ENCODE peak calls at places on chromosomes 7 and 10, in five cellular contexts. R, C, I, K and S are unnamed samples.

GRCh38 chr7:81692146-81692905 is 77.5 kb downstream of the HGF start:
- DNase-seq in R (no peak), C (no peak), I (no peak), K (peak), S (no peak)

GRCh38 chr10:72087392-72087968 is 871 bp downstream of the SPOCK2 start:
- DNase-seq in R (no peak), C (no peak), I (no peak), K (no peak), S (peak)

GRCh38 chr10:4982764-4983226 is 19.6 kb downstream of the AKR1C1 start:
- DNase-seq in R (no peak), C (no peak), I (no peak), K (no peak), S (no peak)

GRCh38 chr10:121510201-121510771 is 88.0 kb downstream of the FGFR2 start:
- DNase-seq in R (no peak), C (no peak), I (no peak), K (no peak), S (no peak)

GRCh38 chr10:34249634-34250033 is 565.5 kb downstream of the PARD3 start:
- DNase-seq in R (no peak), C (no peak), I (no peak), K (no peak), S (no peak)

GRCh38 chr7:112381311-112382091 is 68.8 kb upstream of the IFRD1 start:
- DNase-seq in R (no peak), C (no peak), I (no peak), K (no peak), S (no peak)

GRCh38 chr10:3107426-3107961 is 40.1 kb downstream of the PFKP start:
- DNase-seq in R (no peak), C (no peak), I (peak), K (no peak), S (no peak)

GRCh38 chr7:37065779-37066271 is 341.5 kb upstream of the AOAH start:
- DNase-seq in R (peak), C (no peak), I (no peak), K (no peak), S (no peak)

GRCh38 chr10:132452216-132452650 is 55.2 kb downstream of the PWWP2B start:
- DNase-seq in R (no peak), C (no peak), I (no peak), K (no peak), S (peak)

GRCh38 chr10:29874604-29875269 is 184.6 kb downstream of the JCAD start:
- DNase-seq in R (peak), C (no peak), I (no peak), K (no peak), S (no peak)

GRCh38 chr7:4661871-4662270 is 20.2 kb upstream of the FOXK1 start:
- DNase-seq in R (peak), C (no peak), I (peak), K (no peak), S (no peak)

GRCh38 chr7:101581891-101582290 is 47.2 kb downstream of the MYL10 start:
- DNase-seq in R (no peak), C (no peak), I (no peak), K (no peak), S (no peak)

DNA sequence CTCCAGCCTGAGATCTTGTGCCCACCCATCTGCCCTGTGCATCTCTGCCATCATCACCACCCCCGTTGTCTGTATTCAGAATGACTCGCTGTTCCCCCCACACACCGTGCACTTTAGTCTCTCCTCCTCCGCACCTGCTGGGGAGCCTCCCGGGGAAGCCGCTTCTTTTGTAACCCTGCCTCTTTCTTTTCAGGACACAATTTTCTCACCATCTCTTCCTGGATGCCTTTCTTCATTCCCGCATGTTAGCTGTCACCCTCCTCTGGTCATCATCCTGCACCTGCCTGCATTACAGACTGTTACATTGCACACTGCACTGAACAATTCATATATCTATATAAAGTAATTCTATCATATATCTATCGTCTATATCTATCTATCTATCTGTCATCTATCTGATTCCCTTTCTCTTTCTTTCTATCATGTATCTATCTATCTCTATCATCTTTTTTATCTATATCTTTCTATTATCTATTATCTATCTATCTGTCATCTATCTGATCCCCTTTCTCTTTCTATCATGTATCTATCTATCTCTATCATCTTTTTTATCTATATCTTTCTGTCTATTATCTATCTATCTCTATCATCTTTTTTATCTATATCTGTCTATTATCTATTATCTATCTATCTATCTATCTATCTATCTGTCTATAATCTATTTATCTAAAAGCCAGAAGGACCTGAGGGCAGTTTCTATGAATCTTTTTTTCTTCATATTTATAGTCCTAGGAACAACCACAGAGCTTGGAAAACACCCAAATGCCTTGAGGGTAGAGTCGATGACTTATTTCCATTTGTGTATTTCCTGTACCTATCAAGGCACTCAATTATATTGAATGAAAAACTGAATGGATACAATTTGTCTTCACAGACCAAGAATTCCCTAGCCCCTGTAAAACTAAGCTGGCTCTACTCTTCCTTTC is 642.5 kb downstream of the ACTR3B start:
- DNase-seq in R (no peak), C (no peak), I (no peak), K (no peak), S (no peak)
- TF ChIP-seq POLR2AphosphoS5 in R (no peak), C (no peak), I (no peak), K (no peak), S (no peak)

DNA sequence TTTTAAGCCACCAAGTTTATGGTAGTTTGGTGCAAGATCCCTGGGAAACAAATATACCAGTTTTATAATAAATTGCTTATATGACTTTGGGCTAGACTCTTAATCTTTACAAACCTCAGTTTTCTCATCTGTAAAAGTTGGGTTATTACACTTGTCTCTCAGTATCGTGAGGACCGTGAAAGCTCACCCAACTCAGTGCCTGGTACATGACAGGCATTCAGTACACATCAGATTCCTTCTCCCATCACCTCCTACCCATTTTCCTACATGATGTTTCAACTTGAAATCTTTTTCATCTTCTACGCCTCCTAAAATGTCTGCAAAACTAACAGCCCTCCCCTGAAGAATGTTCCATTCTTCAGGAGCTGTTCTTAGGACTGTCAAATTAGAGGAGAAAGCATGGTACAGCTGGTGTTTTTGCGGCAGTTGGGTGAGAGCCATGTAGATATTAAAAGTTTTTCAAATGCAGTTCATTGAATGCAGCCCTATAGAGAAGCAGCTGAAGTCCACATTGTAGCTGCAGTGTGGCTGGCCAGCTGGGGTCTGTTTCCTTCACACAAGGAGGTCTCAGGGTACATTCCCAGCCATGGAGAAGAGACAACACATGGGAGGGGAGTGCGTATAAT is 812.8 kb downstream of the LRMDA start:
- DNase-seq in R (no peak), C (no peak), I (no peak), K (no peak), S (no peak)
- TF ChIP-seq POLR2AphosphoS5 in R (no peak), C (no peak), I (peak), K (no peak), S (no peak)

GRCh38 chr10:43408710-43409384 is at the start of gene HNRNPF:
- DNase-seq in R (peak), C (peak), I (peak), K (peak), S (peak)

GRCh38 chr10:43409385-43410109 is 561 bp upstream of the HNRNPF start:
- DNase-seq in R (peak), C (no peak), I (no peak), K (no peak), S (peak)

GRCh38 chr10:43407576-43408330 is 1.2 kb downstream of the HNRNPF start:
- DNase-seq in R (peak), C (peak), I (peak), K (peak), S (peak)

GRCh38 chr10:43407148-43407575 is 1.8 kb downstream of the HNRNPF start:
- DNase-seq in R (peak), C (no peak), I (peak), K (no peak), S (peak)

GRCh38 chr10:43408331-43408709 is 666 bp downstream of the HNRNPF start:
- DNase-seq in R (peak), C (no peak), I (no peak), K (no peak), S (no peak)
- TF ChIP-seq POLR2AphosphoS5 in R (no peak), C (no peak), I (no peak), K (no peak), S (no peak)

GRCh38 chr10:31963598-31963980 is 35.0 kb upstream of the ARHGAP12 start:
- DNase-seq in R (no peak), C (no peak), I (no peak), K (no peak), S (no peak)

GRCh38 chr10:31962826-31963597 is 34.4 kb upstream of the ARHGAP12 start:
- DNase-seq in R (no peak), C (no peak), I (no peak), K (no peak), S (no peak)

GRCh38 chr10:31959461-31960173 is 31.0 kb upstream of the ARHGAP12 start:
- DNase-seq in R (no peak), C (no peak), I (no peak), K (no peak), S (no peak)

GRCh38 chr10:31961675-31962074 is 33.0 kb upstream of the ARHGAP12 start:
- DNase-seq in R (no peak), C (no peak), I (no peak), K (no peak), S (no peak)

DNA sequence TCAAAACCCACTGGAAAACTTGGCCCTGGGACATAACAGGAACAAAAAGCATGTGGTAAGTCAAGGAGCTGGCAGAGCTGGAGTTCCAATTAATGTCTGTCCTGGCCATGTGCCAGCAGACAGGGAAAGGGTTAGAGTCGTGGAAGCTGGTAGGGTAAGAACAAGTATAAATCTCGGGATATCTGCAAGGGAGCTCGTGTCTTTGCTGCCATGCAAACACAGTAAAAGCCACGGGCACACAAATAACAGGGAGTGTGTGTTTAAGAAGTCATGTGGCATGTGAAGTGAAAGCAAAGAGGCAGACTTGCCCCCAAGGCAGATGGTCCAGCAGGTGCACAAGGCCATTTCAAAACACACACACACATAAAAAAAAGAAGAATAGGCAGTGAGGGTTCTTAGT is 32.6 kb upstream of the ARHGAP12 start:
- DNase-seq in R (no peak), C (no peak), I (peak), K (no peak), S (no peak)
- TF ChIP-seq POLR2AphosphoS5 in R (no peak), C (no peak), I (peak), K (no peak), S (no peak)

GRCh38 chr7:42704710-42705109 is 207.2 kb downstream of the C7orf25 start:
- DNase-seq in R (no peak), C (no peak), I (no peak), K (no peak), S (no peak)

GRCh38 chr7:42702647-42703046 is 209.2 kb downstream of the C7orf25 start:
- DNase-seq in R (no peak), C (no peak), I (no peak), K (no peak), S (no peak)

GRCh38 chr7:42694894-42695553 is 216.8 kb downstream of the C7orf25 start:
- DNase-seq in R (no peak), C (no peak), I (peak), K (no peak), S (no peak)

GRCh38 chr7:42699415-42700178 is 212.3 kb downstream of the C7orf25 start:
- DNase-seq in R (no peak), C (no peak), I (no peak), K (no peak), S (no peak)

DNA sequence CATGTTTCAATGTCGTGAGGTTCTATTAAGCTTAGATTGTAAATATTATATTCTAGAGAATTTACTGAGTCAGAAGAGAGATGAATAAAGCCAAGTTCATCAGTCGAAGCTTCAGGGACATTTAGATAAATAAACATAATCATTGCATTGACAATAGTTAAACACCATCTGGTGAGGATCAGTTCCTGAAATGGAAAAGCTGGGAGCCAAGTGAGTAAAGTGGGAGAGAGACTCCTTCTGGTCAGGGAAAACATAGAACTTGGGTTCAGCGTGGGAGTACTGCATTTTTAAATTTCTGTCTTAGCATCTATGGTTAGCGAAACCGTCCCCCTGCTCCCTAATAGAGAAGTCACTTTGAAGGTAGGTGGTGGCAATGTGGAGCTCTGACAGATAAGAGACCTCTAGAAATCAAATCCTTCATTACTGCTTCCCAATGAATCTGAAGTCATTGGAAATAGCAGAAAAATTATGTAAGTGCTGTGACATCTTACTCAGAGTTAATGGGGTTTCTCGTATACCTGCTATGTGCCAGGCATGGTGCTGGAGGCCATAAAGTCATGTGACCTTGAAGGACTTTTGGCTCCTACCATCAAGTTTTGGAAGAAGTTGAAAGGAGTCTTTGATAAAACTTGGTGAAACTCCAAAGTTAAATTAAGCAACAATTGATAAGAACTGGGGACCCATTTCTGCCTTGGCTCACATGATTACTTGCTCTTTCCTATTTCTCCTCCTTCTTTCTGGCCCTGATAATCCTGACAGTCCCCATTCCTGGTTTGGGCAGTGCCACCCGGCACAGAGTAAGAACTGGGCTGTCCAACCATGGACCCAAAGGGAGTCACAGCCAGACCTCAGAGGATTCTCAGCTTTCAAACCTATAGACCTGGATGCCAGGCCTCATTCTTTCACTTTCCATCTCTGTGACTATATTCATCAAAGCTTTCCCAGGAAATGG is 211.2 kb downstream of the C7orf25 start:
- DNase-seq in R (no peak), C (no peak), I (no peak), K (no peak), S (no peak)
- TF ChIP-seq POLR2AphosphoS5 in R (no peak), C (no peak), I (no peak), K (no peak), S (no peak)